ENCODE peak calls at places on chromosomes 11 and 22, in eight cellular contexts. X is HFF-Myc; V is substantia nigra; I is ELR; H is kidney tubule cell; Z is activated T-cell treated with anti-CD3 and anti-CD28 coated beads for 1 hour; L is activated CD4-positive, alpha-beta T cell treated with anti-CD3 and anti-CD28 coated beads, Interleukin-2, amount 50 U/mL, for 1 hour; S is GM23248. U is an unnamed sample.

GRCh38 chr11:95586155-95586554 is 203.4 kb downstream of the FAM76B start:
- DNase-seq in Z (no peak), L (no peak), I (no peak), X (no peak), V (no peak), H (no peak), S (no peak), U (no peak)

GRCh38 chr11:71062199-71062598 is 190.2 kb downstream of the SHANK2 start:
- DNase-seq in X (no peak), V (no peak), L (no peak), Z (no peak), H (no peak), S (no peak), I (no peak), U (no peak)

GRCh38 chr22:17369553-17370035 is 334 bp downstream of the CECR2 start:
- DNase-seq in L (peak; percentile 8), V (peak; percentile 62), Z (no peak), S (peak; percentile 4), H (peak; percentile 24), X (no peak), I (no peak), U (no peak)

GRCh38 chr22:38869663-38870062 is 2.4 kb downstream of the CBX6 start:
- DNase-seq in V (no peak), I (no peak), Z (no peak), H (peak; percentile 13), X (no peak), L (no peak), S (no peak), U (no peak)

GRCh38 chr22:22368516-22368915 is 123.9 kb downstream of the VPREB1 start:
- DNase-seq in H (no peak), V (no peak), S (no peak), I (no peak), Z (no peak), L (no peak), X (no peak), U (no peak)

GRCh38 chr11:134524201-134524600 is 112.2 kb upstream of the B3GAT1 start:
- DNase-seq in X (no peak), V (no peak), Z (no peak), H (no peak), I (no peak), L (no peak), S (no peak), U (no peak)

GRCh38 chr11:44793350-44794090 is 66.8 kb downstream of the TSPAN18 start:
- DNase-seq in L (no peak), Z (no peak), H (no peak), I (no peak), V (no peak), X (no peak), S (no peak), U (no peak)

GRCh38 chr22:29524440-29525191 is 28.9 kb downstream of the THOC5 start:
- DNase-seq in L (peak; percentile 10), X (no peak), V (no peak), I (peak; percentile 51), Z (peak; percentile 4), H (peak; percentile 20), S (peak; percentile 47), U (peak; percentile 26)

GRCh38 chr11:65382804-65383368 is 440 bp upstream of the SLC25A45 start:
- DNase-seq in S (no peak), I (no peak), V (no peak), X (no peak), H (no peak), L (no peak), Z (no peak), U (peak; percentile 93)

GRCh38 chr22:22235564-22235963 is 9.0 kb upstream of the VPREB1 start:
- DNase-seq in V (no peak), L (peak; percentile 40), I (peak; percentile 15), S (peak; percentile 23), H (peak; percentile 35), X (no peak), Z (peak; percentile 51), U (peak; percentile 25)

U was measured in colonic mucosa.